ENCODE peak calls at places on chromosomes 7 and 10, in four cellular contexts. L is right atrium auricular region, I is tibial nerve, E is pancreas. F is an unnamed sample.

GRCh38 chr7:40793132-40793531 is 658.3 kb downstream of the SUGCT start:
- DNase-seq in L (no peak), I (no peak), E (no peak), F (no peak)

GRCh38 chr10:50316695-50317648 is 65.7 kb upstream of the ASAH2 start:
- DNase-seq in L (no peak), I (no peak), E (no peak), F (no peak)

GRCh38 chr7:36651404-36651803 is 72.9 kb downstream of the AOAH start:
- DNase-seq in L (no peak), I (no peak), E (no peak), F (no peak)

GRCh38 chr10:103916254-103916653 is 1.7 kb downstream of the STN1 start:
- DNase-seq in L (no peak), I (no peak), E (no peak), F (no peak)

GRCh38 chr10:36023939-36024338 is 381.8 kb upstream of the FZD8 start:
- DNase-seq in L (peak), I (no peak), E (peak), F (no peak)

GRCh38 chr10:110979611-110980010 is 60.2 kb downstream of the SHOC2 start:
- DNase-seq in L (no peak), I (no peak), E (no peak), F (no peak)

GRCh38 chr10:89249066-89249465 is 2.5 kb downstream of the LIPA start:
- DNase-seq in L (no peak), I (no peak), E (no peak), F (peak)

GRCh38 chr10:93995598-93996271 is 2.0 kb downstream of the PLCE1 start:
- DNase-seq in L (no peak), I (no peak), E (no peak), F (no peak)

GRCh38 chr10:11165591-11166543 is 148.2 kb downstream of the CELF2 start:
- DNase-seq in L (no peak), I (peak), E (peak), F (peak)

GRCh38 chr7:90244909-90245841 is at the start of gene CFAP69:
- DNase-seq in L (peak), I (peak), E (peak), F (peak)

GRCh38 chr10:97028126-97028831 is 157.5 kb downstream of the SLIT1 start:
- DNase-seq in L (no peak), I (no peak), E (no peak), F (no peak)

GRCh38 chr7:126790763-126791162 is 462.0 kb downstream of the GRM8 start:
- DNase-seq in L (no peak), I (no peak), E (no peak), F (no peak)

GRCh38 chr10:14810969-14811953 is 26.6 kb downstream of the CDNF start:
- DNase-seq in L (no peak), I (no peak), E (no peak), F (no peak)

GRCh38 chr7:78326870-78327269 is 528.3 kb downstream of the PHTF2 start:
- DNase-seq in L (no peak), I (no peak), E (no peak), F (no peak)

GRCh38 chr7:134705716-134706115 is 59.1 kb downstream of the BPGM start:
- DNase-seq in L (no peak), I (no peak), E (no peak), F (no peak)

GRCh38 chr10:43683451-43684197 is 34.9 kb upstream of the ZNF32 start:
- DNase-seq in L (no peak), I (no peak), E (no peak), F (peak)

GRCh38 chr7:69656890-69657289 is 58.6 kb downstream of the AUTS2 start:
- DNase-seq in L (peak), I (peak), E (no peak), F (no peak)

GRCh38 chr7:48665361-48666135 is 258.8 kb upstream of the CDC14C start:
- DNase-seq in L (no peak), I (no peak), E (no peak), F (no peak)

GRCh38 chr7:48101880-48102448 is 12.9 kb downstream of the UPP1 start:
- DNase-seq in L (no peak), I (no peak), E (no peak), F (no peak)

GRCh38 chr10:119725550-119726290 is at the start of gene INPP5F:
- DNase-seq in L (peak), I (peak), E (peak), F (peak)
- TF ChIP-seq CTCF in L (peak), I (peak), E (no peak), F (peak)

DNA sequence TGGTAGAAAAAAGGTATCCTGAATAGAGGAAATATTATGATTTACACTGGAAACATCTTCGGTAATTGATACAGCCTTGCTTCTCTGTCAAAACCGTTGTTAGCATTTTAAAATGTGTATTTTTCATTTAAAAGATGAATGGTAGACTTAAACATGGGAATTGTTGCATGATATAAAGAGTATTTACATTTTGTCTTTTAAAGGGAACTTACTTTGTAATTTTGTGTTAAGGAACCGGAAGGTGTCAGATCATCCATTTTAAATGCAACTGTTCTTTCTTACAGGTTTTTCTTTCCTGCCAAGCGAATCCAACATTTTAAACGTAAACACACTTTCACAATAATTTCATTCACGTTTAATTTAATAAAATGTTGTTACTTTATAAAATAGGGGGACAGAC is 1.8 kb upstream of the IGF2BP3 start:
- DNase-seq in L (no peak), I (no peak), E (no peak), F (peak)
- H3K4me3 ChIP-seq in L (no peak), I (no peak), E (no peak), F (peak)

GRCh38 chr7:158732483-158733219 is 28.0 kb upstream of the NCAPG2 start:
- DNase-seq in L (no peak), I (no peak), E (no peak), F (no peak)

GRCh38 chr7:158734861-158735260 is 30.3 kb upstream of the NCAPG2 start:
- DNase-seq in L (no peak), I (no peak), E (no peak), F (no peak)

GRCh38 chr7:158735935-158736334 is 31.3 kb upstream of the NCAPG2 start:
- DNase-seq in L (no peak), I (no peak), E (no peak), F (no peak)

GRCh38 chr7:158733220-158733519 is 28.6 kb upstream of the NCAPG2 start:
- DNase-seq in L (no peak), I (no peak), E (no peak), F (no peak)

GRCh38 chr7:158733762-158734494 is 29.3 kb upstream of the NCAPG2 start:
- DNase-seq in L (no peak), I (no peak), E (no peak), F (no peak)
- TF ChIP-seq CTCF in L (no peak), I (no peak), E (no peak), F (no peak)

GRCh38 chr10:7473474-7473873 is 62.6 kb upstream of the SFMBT2 start:
- DNase-seq in L (peak), I (no peak), E (no peak), F (no peak)

GRCh38 chr10:7471720-7472367 is 61.0 kb upstream of the SFMBT2 start:
- DNase-seq in L (peak), I (no peak), E (no peak), F (peak)

GRCh38 chr10:7475954-7476353 is 65.1 kb upstream of the SFMBT2 start:
- DNase-seq in L (no peak), I (no peak), E (no peak), F (no peak)

GRCh38 chr10:7475046-7475860 is 64.4 kb upstream of the SFMBT2 start:
- DNase-seq in L (peak), I (no peak), E (peak), F (no peak)

GRCh38 chr10:7474388-7474787 is 63.6 kb upstream of the SFMBT2 start:
- DNase-seq in L (no peak), I (no peak), E (no peak), F (peak)
- H3K4me3 ChIP-seq in L (no peak), I (no peak), E (no peak), F (no peak)

DNA sequence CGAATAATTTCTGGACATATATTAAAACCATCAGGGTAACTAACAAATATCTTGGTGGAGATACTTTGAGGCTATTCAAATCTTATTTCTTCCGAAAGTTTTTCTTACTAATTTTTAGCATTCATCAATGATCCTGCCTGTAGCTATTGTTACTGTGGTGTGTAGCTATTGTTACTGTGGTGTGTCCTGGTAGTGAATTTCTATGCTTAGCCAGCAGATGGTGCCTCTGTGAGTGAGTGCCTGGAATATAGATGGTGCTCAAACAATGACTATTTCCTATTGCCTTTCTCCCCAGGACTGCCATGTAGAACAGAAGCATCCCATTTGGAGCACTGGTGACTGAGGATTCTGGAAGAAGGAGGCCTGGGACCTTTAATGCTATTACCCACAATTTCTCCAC is 245.7 kb downstream of the CCSER2 start:
- DNase-seq in L (no peak), I (no peak), E (no peak), F (no peak)
- TF ChIP-seq CTCF in L (no peak), I (no peak), E (no peak), F (no peak)

DNA sequence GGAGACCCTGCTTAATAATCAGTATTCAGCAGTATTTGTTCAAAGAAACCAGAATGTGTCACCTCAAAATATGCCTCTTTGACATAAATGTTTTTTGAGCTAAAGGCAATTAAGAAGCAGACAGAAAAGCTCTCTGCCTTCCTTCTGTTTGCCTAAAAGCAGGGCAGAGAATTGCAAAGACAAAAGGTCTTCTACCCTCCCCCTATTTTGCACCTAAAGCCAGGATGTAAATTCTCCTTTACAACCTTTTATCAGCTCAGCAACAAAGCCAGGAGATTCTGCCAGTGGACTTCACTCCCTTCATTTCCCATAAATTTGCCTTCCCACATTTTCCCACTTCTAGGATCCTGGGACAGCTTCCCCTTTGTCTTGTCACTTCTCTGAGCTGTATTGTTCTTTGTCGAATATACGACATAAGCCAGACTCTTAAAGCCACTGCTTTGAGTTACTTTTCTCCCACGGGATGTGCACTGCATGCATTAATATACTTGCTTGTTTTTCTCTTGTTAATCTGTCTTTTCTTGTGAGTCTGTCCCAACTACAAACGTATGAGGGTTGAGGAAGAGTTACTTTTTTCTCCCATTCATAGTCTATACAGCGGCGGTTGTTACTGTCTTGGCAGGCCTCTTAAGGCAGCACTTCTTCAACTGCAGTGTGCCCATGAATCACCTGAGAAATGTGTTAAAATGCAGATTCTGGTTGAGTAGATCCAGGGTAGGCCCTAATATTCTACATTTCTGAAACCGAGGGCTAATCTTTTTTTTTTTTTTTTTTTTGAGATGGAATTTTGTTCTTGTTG is 48.2 kb downstream of the ST8SIA6 start:
- DNase-seq in L (no peak), I (no peak), E (no peak), F (no peak)
- H3K4me3 ChIP-seq in L (no peak), I (no peak), E (no peak), F (no peak)

DNA sequence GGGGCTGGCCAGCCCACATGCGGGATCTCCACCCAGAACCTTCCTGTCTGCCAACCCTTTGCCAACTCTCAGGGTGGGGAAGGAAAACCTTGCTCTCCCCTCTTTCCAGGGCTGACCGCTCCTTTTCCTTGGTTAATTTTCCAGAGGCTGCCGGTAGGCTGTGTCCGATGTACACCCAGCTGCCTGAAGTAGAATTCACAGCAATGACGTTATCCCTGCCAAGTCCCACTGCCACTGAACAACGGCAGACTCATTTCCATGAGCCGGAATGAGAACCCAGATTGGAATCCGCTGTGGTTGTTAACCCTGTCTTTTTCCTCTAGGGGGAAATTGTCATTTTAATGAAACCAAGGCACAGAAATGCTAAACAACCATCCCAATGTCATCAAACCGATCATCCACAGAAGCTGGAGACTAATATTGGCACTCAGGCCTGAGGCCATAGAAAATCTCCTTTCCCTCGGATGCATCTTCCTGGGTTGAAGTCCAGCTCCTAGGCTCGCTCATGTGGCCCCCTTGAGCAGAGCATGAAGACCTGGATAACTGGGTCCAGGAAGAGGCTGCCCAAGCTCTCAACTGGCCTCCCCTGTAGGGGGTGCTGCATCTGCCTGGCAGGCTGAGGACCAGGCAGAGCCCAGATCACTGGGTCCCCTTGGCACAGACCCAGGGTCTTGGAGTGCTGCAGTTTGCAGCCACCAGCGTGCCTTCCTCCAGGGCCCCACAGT is 30.4 kb downstream of the KLRG2 start:
- DNase-seq in L (no peak), I (no peak), E (no peak), F (no peak)
- TF ChIP-seq CTCF in L (no peak), I (peak), E (no peak), F (no peak)

DNA sequence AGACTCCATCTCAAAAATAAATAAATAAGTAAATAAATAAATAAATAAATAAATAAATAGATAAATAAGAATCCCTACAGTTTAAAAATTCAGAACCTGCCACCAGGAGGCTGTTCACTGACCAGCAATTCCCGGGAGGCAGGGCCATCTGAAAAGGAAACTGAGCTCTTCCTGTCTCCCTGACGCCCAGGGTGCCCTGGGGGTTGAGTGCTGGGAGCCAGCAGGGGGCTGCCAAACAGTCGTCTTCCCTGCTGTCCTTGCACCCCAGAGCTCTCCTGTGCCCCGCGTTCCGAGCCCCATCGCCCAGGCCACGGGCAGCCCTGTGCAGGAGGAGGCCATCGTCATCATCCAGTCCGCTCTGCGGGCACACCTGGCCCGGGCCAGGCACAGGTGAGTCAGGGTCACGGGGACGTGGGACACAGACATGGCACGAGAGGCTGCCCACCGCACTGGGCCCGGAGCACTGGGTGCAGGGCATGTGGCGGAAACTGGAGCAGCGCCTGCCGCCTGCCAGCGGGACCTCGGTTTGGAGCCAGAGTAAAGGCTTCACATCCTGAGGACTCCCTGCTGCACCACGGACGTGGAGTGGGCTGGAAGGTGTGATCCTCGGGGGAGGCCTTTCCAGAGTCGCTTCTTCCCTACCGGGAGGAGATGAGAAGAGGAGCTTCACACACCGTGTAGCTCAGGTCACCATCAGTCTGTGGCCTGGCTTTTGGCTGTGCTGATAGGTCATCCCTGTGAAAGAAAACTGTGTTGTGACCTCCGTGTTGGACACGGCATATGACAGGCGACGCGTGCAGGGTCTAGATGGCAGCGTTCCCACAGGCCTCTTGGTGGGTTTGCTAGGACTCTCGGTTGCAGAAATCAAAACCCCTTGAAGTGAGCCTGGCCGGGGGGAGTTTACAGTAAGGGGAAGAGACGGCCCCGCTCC is 25.9 kb upstream of the TTYH3 start:
- DNase-seq in L (no peak), I (no peak), E (no peak), F (no peak)
- H3K4me3 ChIP-seq in L (no peak), I (no peak), E (no peak), F (no peak)

GRCh38 chr7:110857106-110857505 is 233.8 kb upstream of the LRRN3 start:
- DNase-seq in L (no peak), I (no peak), E (no peak), F (no peak)
- TF ChIP-seq CTCF in L (no peak), I (no peak), E (no peak), F (no peak)